ENCODE peak calls at places on chromosomes 1 and 21, in ten cellular contexts. C, Q, P, Z, X, W, F, S, L and K are unnamed samples.

GRCh38 chr21:30248844-30249243 is 32.9 kb upstream of the CLDN8 start:
- DNase-seq in C (no peak), Q (no peak), P (no peak), Z (no peak), X (no peak), W (no peak), F (no peak), S (no peak), L (no peak), K (no peak)

GRCh38 chr1:159936284-159936904 is 9.0 kb downstream of the IGSF9 start:
- DNase-seq in C (peak), Q (peak), P (peak), Z (peak), X (no peak), W (peak), F (peak), S (peak), L (peak), K (peak)

GRCh38 chr1:212566522-212567479 is 41.8 kb upstream of the ATF3 start:
- DNase-seq in C (peak), Q (peak), P (peak), Z (no peak), X (no peak), W (peak), F (no peak), S (peak), L (peak), K (no peak)

GRCh38 chr1:29708381-29708780 is 472.1 kb downstream of the PTPRU start:
- DNase-seq in C (peak), Q (peak), P (peak), Z (no peak), X (no peak), W (no peak), F (no peak), S (no peak), L (no peak), K (no peak)

GRCh38 chr1:84283381-84283780 is 18.1 kb upstream of the SAMD13 start:
- DNase-seq in C (no peak), Q (no peak), P (no peak), Z (no peak), X (no peak), W (no peak), F (no peak), S (no peak), L (no peak), K (no peak)

GRCh38 chr1:94858276-94858675 is 38.1 kb downstream of the SLC44A3 start:
- DNase-seq in C (peak), Q (peak), P (peak), Z (no peak), X (no peak), W (no peak), F (no peak), S (no peak), L (no peak), K (no peak)

GRCh38 chr1:37410815-37411214 is 63.6 kb upstream of the ZC3H12A start:
- DNase-seq in C (peak), Q (peak), P (no peak), Z (no peak), X (no peak), W (peak), F (no peak), S (no peak), L (no peak), K (no peak)

GRCh38 chr1:226602186-226603029 is 53.8 kb downstream of the STUM start:
- DNase-seq in C (peak), Q (peak), P (peak), Z (no peak), X (no peak), W (no peak), F (no peak), S (no peak), L (no peak), K (no peak)